ENCODE peak calls at places on chromosomes 5 and 9, in four cellular contexts. S is HepG2, Q is GM12878, H is K562. W is an unnamed sample.

GRCh38 chr5:17020586-17021362 is 84.7 kb upstream of the MYO10 start:
- DNase-seq in S (no peak), Q (no peak), H (no peak), W (no peak)

GRCh38 chr9:131111186-131111853 is 14.1 kb upstream of the NUP214 start:
- DNase-seq in S (no peak), Q (no peak), H (no peak), W (no peak)

GRCh38 chr9:71364196-71364955 is 243.0 kb upstream of the TRPM3 start:
- DNase-seq in S (no peak), Q (no peak), H (no peak), W (no peak)

GRCh38 chr9:121301881-121302286 is 33.9 kb downstream of the GSN start:
- DNase-seq in S (no peak), Q (no peak), H (no peak), W (no peak)

GRCh38 chr5:149792963-149793362 is 62.9 kb downstream of the PPARGC1B start:
- DNase-seq in S (no peak), Q (no peak), H (no peak), W (no peak)

GRCh38 chr9:32525506-32525905 is 490 bp downstream of the RIGI start:
- DNase-seq in S (no peak), Q (peak; percentile 7), H (peak; percentile 2), W (no peak)

GRCh38 chr5:37214550-37214949 is 34.6 kb downstream of the CPLANE1 start:
- DNase-seq in S (no peak), Q (no peak), H (no peak), W (no peak)

GRCh38 chr5:163408311-163408923 is 29.0 kb upstream of the CCNG1 start:
- DNase-seq in S (peak; percentile 20), Q (peak; percentile 25), H (peak; percentile 76), W (peak; percentile 57)

GRCh38 chr9:89225587-89225986 is 47.0 kb upstream of the SHC3 start:
- DNase-seq in S (no peak), Q (no peak), H (no peak), W (no peak)

GRCh38 chr5:74367931-74368330 is 272.6 kb downstream of the ENC1 start:
- DNase-seq in S (no peak), Q (no peak), H (no peak), W (no peak)

GRCh38 chr5:143806568-143806967 is 5.4 kb upstream of the HMHB1 start:
- DNase-seq in S (no peak), Q (peak; percentile 60), H (no peak), W (no peak)

GRCh38 chr9:70073756-70074155 is 30.1 kb downstream of the MAMDC2 start:
- DNase-seq in S (no peak), Q (no peak), H (no peak), W (no peak)
- TF ChIP-seq ATF3 in S (no peak), Q (no peak), H (no peak), W (no peak)

DNA sequence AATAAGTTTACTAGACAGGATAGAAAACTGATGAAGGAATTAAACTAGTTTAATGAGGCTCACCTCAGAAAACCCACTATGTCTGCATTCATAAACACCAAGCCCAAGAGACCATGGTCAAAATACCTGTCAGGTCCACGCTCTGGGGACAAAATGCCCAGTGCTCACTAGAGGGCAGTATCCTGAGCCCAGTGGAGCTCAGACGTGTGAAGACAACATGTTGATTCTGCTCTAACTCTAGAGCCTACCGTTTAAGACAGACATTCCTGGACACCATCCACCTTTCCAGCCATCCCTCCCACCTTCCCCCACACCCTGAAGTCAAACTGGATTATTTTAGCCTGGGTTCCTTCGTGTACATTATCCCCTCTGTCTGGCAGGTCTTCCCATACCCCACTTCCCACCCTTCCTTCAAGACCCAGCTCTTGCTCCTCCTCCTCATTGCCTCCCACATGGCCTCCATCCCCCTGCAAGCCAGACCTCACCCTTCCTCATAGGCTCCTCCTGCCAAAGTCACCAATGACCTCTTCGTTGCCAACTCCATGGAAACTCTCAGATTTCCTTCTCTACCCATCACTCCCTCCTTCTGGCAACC is 142.3 kb upstream of the FSTL4 start:
- DNase-seq in S (peak; percentile 28), Q (peak; percentile 11), H (peak; percentile 48), W (peak; percentile 62)
- TF ChIP-seq CREM in S (no peak), Q (no peak), H (no peak), W (no peak)

DNA sequence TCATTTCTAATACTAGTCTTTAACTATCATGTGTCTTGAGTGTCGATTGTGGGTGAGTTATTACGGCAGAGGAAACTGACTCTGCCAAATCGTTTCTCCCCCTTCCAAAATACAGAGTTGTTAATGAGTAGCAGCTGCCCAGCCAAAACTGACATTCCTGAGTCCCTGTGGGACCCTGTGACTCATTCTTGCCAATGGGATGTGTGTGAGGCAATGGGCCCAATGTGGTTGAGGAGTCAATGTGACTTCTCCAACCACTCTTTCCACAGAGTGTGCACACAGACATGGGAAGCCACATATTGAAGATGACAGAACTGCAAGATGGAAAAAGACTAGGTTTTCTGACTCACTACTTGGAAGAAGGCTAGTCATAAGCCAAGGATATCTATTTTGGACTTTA is 434.7 kb downstream of the DTWD2 start:
- DNase-seq in S (no peak), Q (no peak), H (no peak), W (no peak)
- TF ChIP-seq CREB1 in S (no peak), Q (no peak), H (no peak), W (no peak)

GRCh38 chr5:142548739-142549275 is 137.1 kb downstream of the FGF1 start:
- DNase-seq in S (peak; percentile 88), Q (peak; percentile 12), H (peak; percentile 80), W (peak; percentile 72)
- TF ChIP-seq ATF3 in S (no peak), Q (no peak), H (no peak), W (no peak)

GRCh38 chr5:127959152-127959764 is 124.3 kb upstream of the SLC12A2 start:
- DNase-seq in S (peak; percentile 59), Q (no peak), H (peak; percentile 30), W (no peak)

GRCh38 chr5:127958421-127959011 is 125.0 kb upstream of the SLC12A2 start:
- DNase-seq in S (peak; percentile 78), Q (no peak), H (no peak), W (no peak)

GRCh38 chr5:127961006-127961763 is 122.4 kb upstream of the SLC12A2 start:
- DNase-seq in S (no peak), Q (no peak), H (no peak), W (no peak)

GRCh38 chr5:127961764-127962148 is 121.8 kb upstream of the SLC12A2 start:
- DNase-seq in S (no peak), Q (no peak), H (no peak), W (no peak)

GRCh38 chr5:127960126-127960744 is 123.3 kb upstream of the SLC12A2 start:
- DNase-seq in S (no peak), Q (no peak), H (no peak), W (no peak)
- TF ChIP-seq CREM in S (no peak), Q (no peak), H (no peak), W (no peak)

DNA sequence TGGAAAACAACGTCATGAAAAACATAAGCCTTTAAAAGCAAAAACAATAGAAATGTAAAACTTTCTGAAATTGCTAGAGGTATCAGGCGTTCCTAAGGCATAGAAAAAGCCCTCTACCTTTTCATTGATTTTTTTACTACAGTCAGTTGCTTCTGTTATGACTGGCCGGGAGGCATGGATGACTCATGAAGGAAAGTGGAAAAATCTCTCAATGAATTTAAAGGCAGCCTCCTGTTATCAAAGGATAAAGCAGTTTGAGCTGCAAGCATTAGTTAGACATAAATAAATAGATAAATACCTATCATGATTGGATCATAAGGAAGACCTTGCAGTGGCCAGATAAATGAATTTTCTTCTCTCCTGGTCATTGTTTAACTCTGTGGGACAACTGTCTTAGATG is 281.6 kb downstream of the MAST4 start:
- DNase-seq in S (no peak), Q (no peak), H (no peak), W (no peak)
- TF ChIP-seq CREB1 in S (no peak), Q (no peak), H (no peak), W (no peak)

DNA sequence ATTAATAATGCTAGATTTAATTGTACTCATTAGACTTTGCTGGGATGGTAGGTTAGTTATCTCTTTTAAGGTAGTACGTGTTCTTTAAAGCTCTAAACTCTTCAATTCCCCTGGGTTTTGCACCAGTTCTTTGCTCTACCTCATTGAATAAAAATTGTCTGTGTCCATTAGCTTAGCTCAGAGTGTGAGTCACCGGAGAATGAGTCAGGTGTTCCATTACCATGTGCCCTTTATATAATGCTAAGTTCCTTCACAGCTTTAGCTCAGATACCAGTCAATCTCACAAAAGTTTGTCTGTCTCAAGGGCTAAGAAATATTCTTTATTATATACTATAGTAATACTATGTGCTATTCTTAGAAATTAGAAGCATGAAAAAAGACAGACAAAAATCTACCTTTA is 339.4 kb downstream of the PRELID2 start:
- DNase-seq in S (peak; percentile 2), Q (no peak), H (no peak), W (no peak)
- TF ChIP-seq ATF3 in S (no peak), Q (no peak), H (peak; percentile 80), W (no peak)

GRCh38 chr5:9222054-9222738 is 323.7 kb downstream of the SEMA5A start:
- DNase-seq in S (no peak), Q (no peak), H (no peak), W (peak; percentile 65)

GRCh38 chr5:9231842-9232241 is 314.0 kb downstream of the SEMA5A start:
- DNase-seq in S (no peak), Q (no peak), H (no peak), W (no peak)

GRCh38 chr5:9230355-9230754 is 315.5 kb downstream of the SEMA5A start:
- DNase-seq in S (no peak), Q (no peak), H (no peak), W (no peak)

DNA sequence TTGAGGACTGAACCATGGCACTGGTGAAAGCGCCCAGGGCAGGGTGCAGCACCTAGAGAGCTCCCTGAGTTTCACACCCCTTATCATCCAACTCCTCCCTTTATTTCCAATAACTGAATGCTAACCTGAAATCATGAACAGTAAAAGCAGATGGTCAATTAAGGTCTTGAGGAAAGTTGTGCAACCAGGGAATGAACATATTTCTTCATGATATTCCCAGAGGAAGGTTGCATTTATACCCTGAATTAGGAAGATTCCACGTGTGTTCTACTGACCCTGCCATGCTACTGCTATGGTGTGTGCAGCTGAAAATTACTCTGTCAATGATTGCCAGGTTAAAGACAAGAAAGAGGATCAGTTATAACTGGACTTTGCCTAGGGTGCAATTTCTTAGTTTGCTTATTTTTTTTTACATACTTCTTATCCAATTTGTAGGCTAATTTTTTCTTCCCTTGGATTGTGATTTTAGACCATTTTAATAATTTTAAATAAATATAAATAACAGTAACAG is 319.8 kb downstream of the SEMA5A start:
- DNase-seq in S (no peak), Q (no peak), H (no peak), W (no peak)
- TF ChIP-seq CREM in S (no peak), Q (no peak), H (no peak), W (no peak)